ENCODE peak calls at places on chromosomes 7 and 10, in ten cellular contexts. One of them, this sample, is unnamed.

GRCh38 chr7:3200504-3200903 is 100.5 kb upstream of the SDK1 start:
- DNase-seq in sigmoid colon: peak
- DNase-seq in transverse colon: peak
- DNase-seq in HL-60: no peak
- DNase-seq in GM12878: no peak
- DNase-seq in breast epithelium: no peak
- DNase-seq in endothelial cell of umbilical vein: peak
- DNase-seq in K562: peak
- DNase-seq in SK-N-SH: peak
- DNase-seq in stomach: peak
- DNase-seq in this sample: no peak

GRCh38 chr10:17228081-17229015 is at the start of gene VIM:
- DNase-seq in sigmoid colon: peak
- DNase-seq in transverse colon: peak
- DNase-seq in HL-60: peak
- DNase-seq in GM12878: peak
- DNase-seq in breast epithelium: peak
- DNase-seq in endothelial cell of umbilical vein: peak
- DNase-seq in K562: peak
- DNase-seq in SK-N-SH: peak
- DNase-seq in stomach: peak
- DNase-seq in this sample: peak

GRCh38 chr7:74356589-74357315 is 67.5 kb downstream of the CLIP2 start:
- DNase-seq in sigmoid colon: no peak
- DNase-seq in transverse colon: no peak
- DNase-seq in HL-60: no peak
- DNase-seq in GM12878: no peak
- DNase-seq in breast epithelium: no peak
- DNase-seq in endothelial cell of umbilical vein: no peak
- DNase-seq in K562: no peak
- DNase-seq in SK-N-SH: no peak
- DNase-seq in stomach: no peak
- DNase-seq in this sample: no peak

GRCh38 chr10:15539262-15539661 is 168.2 kb upstream of the FAM171A1 start:
- DNase-seq in sigmoid colon: no peak
- DNase-seq in transverse colon: no peak
- DNase-seq in HL-60: no peak
- DNase-seq in GM12878: no peak
- DNase-seq in breast epithelium: no peak
- DNase-seq in endothelial cell of umbilical vein: no peak
- DNase-seq in K562: no peak
- DNase-seq in SK-N-SH: no peak
- DNase-seq in stomach: no peak
- DNase-seq in this sample: no peak

GRCh38 chr7:50614721-50615518 is 49.7 kb upstream of the DDC start:
- DNase-seq in sigmoid colon: no peak
- DNase-seq in transverse colon: peak
- DNase-seq in HL-60: no peak
- DNase-seq in GM12878: no peak
- DNase-seq in breast epithelium: no peak
- DNase-seq in endothelial cell of umbilical vein: no peak
- DNase-seq in K562: no peak
- DNase-seq in SK-N-SH: no peak
- DNase-seq in stomach: no peak
- DNase-seq in this sample: no peak

GRCh38 chr7:34128762-34129161 is 223.4 kb downstream of the BMPER start:
- DNase-seq in sigmoid colon: no peak
- DNase-seq in transverse colon: no peak
- DNase-seq in HL-60: no peak
- DNase-seq in GM12878: no peak
- DNase-seq in breast epithelium: no peak
- DNase-seq in endothelial cell of umbilical vein: no peak
- DNase-seq in K562: no peak
- DNase-seq in SK-N-SH: no peak
- DNase-seq in stomach: no peak
- DNase-seq in this sample: no peak

GRCh38 chr7:29906200-29907022 is 83.2 kb downstream of the SCRN1 start:
- DNase-seq in sigmoid colon: no peak
- DNase-seq in transverse colon: no peak
- DNase-seq in HL-60: no peak
- DNase-seq in GM12878: no peak
- DNase-seq in breast epithelium: no peak
- DNase-seq in endothelial cell of umbilical vein: no peak
- DNase-seq in K562: no peak
- DNase-seq in SK-N-SH: no peak
- DNase-seq in stomach: no peak
- DNase-seq in this sample: no peak

GRCh38 chr10:64379898-64380297 is 858.7 kb downstream of the REEP3 start:
- DNase-seq in sigmoid colon: no peak
- DNase-seq in transverse colon: peak
- DNase-seq in HL-60: no peak
- DNase-seq in GM12878: no peak
- DNase-seq in breast epithelium: no peak
- DNase-seq in endothelial cell of umbilical vein: no peak
- DNase-seq in K562: peak
- DNase-seq in SK-N-SH: no peak
- DNase-seq in stomach: no peak
- DNase-seq in this sample: no peak

GRCh38 chr10:111835562-111835961 is 348.0 kb downstream of the GPAM start:
- DNase-seq in sigmoid colon: no peak
- DNase-seq in transverse colon: no peak
- DNase-seq in HL-60: no peak
- DNase-seq in GM12878: no peak
- DNase-seq in breast epithelium: no peak
- DNase-seq in endothelial cell of umbilical vein: no peak
- DNase-seq in K562: no peak
- DNase-seq in SK-N-SH: no peak
- DNase-seq in stomach: no peak
- DNase-seq in this sample: no peak

GRCh38 chr10:43904831-43905230 is 256.1 kb upstream of the ZNF32 start:
- DNase-seq in sigmoid colon: no peak
- DNase-seq in transverse colon: no peak
- DNase-seq in HL-60: no peak
- DNase-seq in GM12878: no peak
- DNase-seq in breast epithelium: no peak
- DNase-seq in endothelial cell of umbilical vein: no peak
- DNase-seq in K562: no peak
- DNase-seq in SK-N-SH: peak
- DNase-seq in stomach: no peak
- DNase-seq in this sample: no peak

GRCh38 chr10:43903451-43903850 is 254.8 kb upstream of the ZNF32 start:
- DNase-seq in sigmoid colon: no peak
- DNase-seq in transverse colon: no peak
- DNase-seq in HL-60: no peak
- DNase-seq in GM12878: no peak
- DNase-seq in breast epithelium: no peak
- DNase-seq in endothelial cell of umbilical vein: no peak
- DNase-seq in K562: no peak
- DNase-seq in SK-N-SH: no peak
- DNase-seq in stomach: no peak
- DNase-seq in this sample: no peak

GRCh38 chr10:43905502-43906236 is 257.0 kb upstream of the ZNF32 start:
- DNase-seq in sigmoid colon: no peak
- DNase-seq in transverse colon: no peak
- DNase-seq in HL-60: no peak
- DNase-seq in GM12878: no peak
- DNase-seq in breast epithelium: no peak
- DNase-seq in endothelial cell of umbilical vein: peak
- DNase-seq in K562: no peak
- DNase-seq in SK-N-SH: peak
- DNase-seq in stomach: no peak
- DNase-seq in this sample: no peak

GRCh38 chr10:43904301-43904700 is 255.6 kb upstream of the ZNF32 start:
- DNase-seq in sigmoid colon: no peak
- DNase-seq in transverse colon: no peak
- DNase-seq in HL-60: no peak
- DNase-seq in GM12878: no peak
- DNase-seq in breast epithelium: no peak
- DNase-seq in endothelial cell of umbilical vein: no peak
- DNase-seq in K562: no peak
- DNase-seq in SK-N-SH: no peak
- DNase-seq in stomach: no peak
- DNase-seq in this sample: no peak

GRCh38 chr10:43906470-43906869 is 257.8 kb upstream of the ZNF32 start:
- DNase-seq in sigmoid colon: no peak
- DNase-seq in transverse colon: no peak
- DNase-seq in HL-60: no peak
- DNase-seq in GM12878: no peak
- DNase-seq in breast epithelium: no peak
- DNase-seq in endothelial cell of umbilical vein: no peak
- DNase-seq in K562: no peak
- DNase-seq in SK-N-SH: no peak
- DNase-seq in stomach: no peak
- DNase-seq in this sample: no peak
- TF ChIP-seq POLR2AphosphoS5 in sigmoid colon: no peak
- TF ChIP-seq POLR2AphosphoS5 in transverse colon: no peak
- TF ChIP-seq POLR2AphosphoS5 in HL-60: no peak
- TF ChIP-seq POLR2AphosphoS5 in GM12878: no peak
- TF ChIP-seq POLR2AphosphoS5 in breast epithelium: no peak
- TF ChIP-seq POLR2AphosphoS5 in endothelial cell of umbilical vein: no peak
- TF ChIP-seq POLR2AphosphoS5 in K562: no peak
- TF ChIP-seq POLR2AphosphoS5 in SK-N-SH: no peak
- TF ChIP-seq POLR2AphosphoS5 in stomach: no peak
- TF ChIP-seq POLR2AphosphoS5 in this sample: no peak

GRCh38 chr10:79184141-79184625 is 115.4 kb downstream of the ZMIZ1 start:
- DNase-seq in sigmoid colon: no peak
- DNase-seq in transverse colon: no peak
- DNase-seq in HL-60: no peak
- DNase-seq in GM12878: no peak
- DNase-seq in breast epithelium: no peak
- DNase-seq in endothelial cell of umbilical vein: peak
- DNase-seq in K562: no peak
- DNase-seq in SK-N-SH: peak
- DNase-seq in stomach: peak
- DNase-seq in this sample: no peak
- TF ChIP-seq POLR2AphosphoS5 in sigmoid colon: peak
- TF ChIP-seq POLR2AphosphoS5 in transverse colon: no peak
- TF ChIP-seq POLR2AphosphoS5 in HL-60: no peak
- TF ChIP-seq POLR2AphosphoS5 in GM12878: no peak
- TF ChIP-seq POLR2AphosphoS5 in breast epithelium: no peak
- TF ChIP-seq POLR2AphosphoS5 in endothelial cell of umbilical vein: no peak
- TF ChIP-seq POLR2AphosphoS5 in K562: no peak
- TF ChIP-seq POLR2AphosphoS5 in SK-N-SH: no peak
- TF ChIP-seq POLR2AphosphoS5 in stomach: no peak
- TF ChIP-seq POLR2AphosphoS5 in this sample: no peak

GRCh38 chr10:61812920-61813319 is 88.6 kb upstream of the ARID5B start:
- DNase-seq in sigmoid colon: no peak
- DNase-seq in transverse colon: no peak
- DNase-seq in HL-60: no peak
- DNase-seq in GM12878: no peak
- DNase-seq in breast epithelium: no peak
- DNase-seq in endothelial cell of umbilical vein: no peak
- DNase-seq in K562: no peak
- DNase-seq in SK-N-SH: no peak
- DNase-seq in stomach: no peak
- DNase-seq in this sample: no peak

GRCh38 chr10:61814160-61814559 is 87.3 kb upstream of the ARID5B start:
- DNase-seq in sigmoid colon: no peak
- DNase-seq in transverse colon: no peak
- DNase-seq in HL-60: no peak
- DNase-seq in GM12878: no peak
- DNase-seq in breast epithelium: no peak
- DNase-seq in endothelial cell of umbilical vein: no peak
- DNase-seq in K562: no peak
- DNase-seq in SK-N-SH: no peak
- DNase-seq in stomach: no peak
- DNase-seq in this sample: no peak

GRCh38 chr10:61805091-61805490 is 96.4 kb upstream of the ARID5B start:
- DNase-seq in sigmoid colon: no peak
- DNase-seq in transverse colon: no peak
- DNase-seq in HL-60: no peak
- DNase-seq in GM12878: no peak
- DNase-seq in breast epithelium: no peak
- DNase-seq in endothelial cell of umbilical vein: no peak
- DNase-seq in K562: no peak
- DNase-seq in SK-N-SH: no peak
- DNase-seq in stomach: no peak
- DNase-seq in this sample: no peak

GRCh38 chr10:61812052-61812721 is 89.3 kb upstream of the ARID5B start:
- DNase-seq in sigmoid colon: no peak
- DNase-seq in transverse colon: no peak
- DNase-seq in HL-60: no peak
- DNase-seq in GM12878: no peak
- DNase-seq in breast epithelium: no peak
- DNase-seq in endothelial cell of umbilical vein: no peak
- DNase-seq in K562: peak
- DNase-seq in SK-N-SH: no peak
- DNase-seq in stomach: no peak
- DNase-seq in this sample: no peak

DNA sequence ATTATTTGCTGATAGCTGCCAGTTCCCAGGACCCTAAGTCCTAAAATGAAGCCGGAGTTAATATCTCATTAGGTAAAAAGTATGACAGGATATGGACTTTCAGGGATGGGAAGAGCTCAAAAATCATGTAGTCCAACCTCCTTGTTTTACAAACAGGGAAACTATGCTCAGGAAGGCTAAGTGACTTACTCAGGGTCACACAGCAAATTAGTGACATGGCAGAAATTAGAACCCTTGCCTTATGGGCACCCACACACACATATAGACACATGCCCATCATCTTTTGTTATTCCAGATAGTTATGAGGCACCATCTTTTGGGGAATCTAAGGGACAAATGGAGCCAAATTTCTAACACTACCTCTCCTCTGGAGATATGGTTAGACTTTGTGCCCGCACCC is 91.2 kb upstream of the ARID5B start:
- DNase-seq in sigmoid colon: no peak
- DNase-seq in transverse colon: no peak
- DNase-seq in HL-60: no peak
- DNase-seq in GM12878: no peak
- DNase-seq in breast epithelium: no peak
- DNase-seq in endothelial cell of umbilical vein: no peak
- DNase-seq in K562: no peak
- DNase-seq in SK-N-SH: no peak
- DNase-seq in stomach: no peak
- DNase-seq in this sample: no peak
- TF ChIP-seq POLR2AphosphoS5 in sigmoid colon: no peak
- TF ChIP-seq POLR2AphosphoS5 in transverse colon: no peak
- TF ChIP-seq POLR2AphosphoS5 in HL-60: no peak
- TF ChIP-seq POLR2AphosphoS5 in GM12878: no peak
- TF ChIP-seq POLR2AphosphoS5 in breast epithelium: no peak
- TF ChIP-seq POLR2AphosphoS5 in endothelial cell of umbilical vein: no peak
- TF ChIP-seq POLR2AphosphoS5 in K562: no peak
- TF ChIP-seq POLR2AphosphoS5 in SK-N-SH: no peak
- TF ChIP-seq POLR2AphosphoS5 in stomach: no peak
- TF ChIP-seq POLR2AphosphoS5 in this sample: no peak

DNA sequence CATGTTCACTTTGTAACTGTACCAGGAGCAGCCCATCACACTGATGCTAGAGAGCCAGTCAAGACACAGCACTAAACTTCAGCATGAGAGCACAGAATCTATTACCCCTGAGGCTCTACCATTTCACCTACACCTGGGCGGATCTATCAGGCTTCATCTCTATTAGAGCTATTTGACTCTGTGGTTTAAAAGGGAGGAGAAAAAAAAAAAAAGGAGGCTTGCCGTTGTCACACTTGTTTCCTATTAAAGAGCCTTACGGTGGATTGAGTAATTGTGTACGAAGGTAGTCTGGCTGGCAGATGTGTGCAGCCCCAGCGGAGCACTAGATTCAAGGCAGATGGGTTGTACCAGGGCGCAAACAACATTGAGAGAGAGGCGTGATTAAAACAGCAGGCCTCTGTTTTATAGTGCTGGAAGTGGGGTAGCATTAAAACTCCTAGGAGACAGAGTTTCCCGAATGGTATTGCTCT is 298.0 kb upstream of the SEMA3A start:
- DNase-seq in sigmoid colon: no peak
- DNase-seq in transverse colon: no peak
- DNase-seq in HL-60: no peak
- DNase-seq in GM12878: no peak
- DNase-seq in breast epithelium: no peak
- DNase-seq in endothelial cell of umbilical vein: no peak
- DNase-seq in K562: no peak
- DNase-seq in SK-N-SH: peak
- DNase-seq in stomach: no peak
- DNase-seq in this sample: no peak
- TF ChIP-seq POLR2AphosphoS5 in sigmoid colon: no peak
- TF ChIP-seq POLR2AphosphoS5 in transverse colon: no peak
- TF ChIP-seq POLR2AphosphoS5 in HL-60: no peak
- TF ChIP-seq POLR2AphosphoS5 in GM12878: no peak
- TF ChIP-seq POLR2AphosphoS5 in breast epithelium: no peak
- TF ChIP-seq POLR2AphosphoS5 in endothelial cell of umbilical vein: no peak
- TF ChIP-seq POLR2AphosphoS5 in K562: no peak
- TF ChIP-seq POLR2AphosphoS5 in SK-N-SH: no peak
- TF ChIP-seq POLR2AphosphoS5 in stomach: no peak
- TF ChIP-seq POLR2AphosphoS5 in this sample: no peak